ENCODE peak calls at places on chromosomes 13 and 19, in five cellular contexts. B is AG10803, X is OCI-LY7, M is astrocyte of the cerebellum, C is LNCaP clone FGC. G is an unnamed sample.

GRCh38 chr19:34173145-34173956 is 1.0 kb downstream of the LSM14A start:
- DNase-seq in C (peak), X (peak), B (peak), M (peak), G (peak)

GRCh38 chr19:24074720-24075119 is 12.3 kb upstream of the ZNF254 start:
- DNase-seq in X (no peak), B (peak), C (no peak), M (no peak), G (peak)

GRCh38 chr19:11421607-11422098 is 2.5 kb upstream of the RGL3 start:
- DNase-seq in X (peak), M (no peak), B (no peak), C (no peak), G (no peak)

GRCh38 chr13:80096383-80096782 is 244.5 kb downstream of the SPRY2 start:
- DNase-seq in B (peak), X (no peak), C (no peak), M (no peak), G (no peak)

GRCh38 chr19:49212302-49212701 is 54.7 kb downstream of the TRPM4 start:
- DNase-seq in M (no peak), C (no peak), B (peak), X (no peak), G (peak)

GRCh38 chr13:77563110-77563509 is 27.6 kb downstream of the SCEL start:
- DNase-seq in X (no peak), C (peak), M (peak), B (peak), G (peak)

GRCh38 chr19:4575267-4575793 is 15.8 kb upstream of the SEMA6B start:
- DNase-seq in C (no peak), B (peak), X (no peak), M (peak), G (peak)

GRCh38 chr19:45973564-45974338 is at the start of gene NOVA2:
- DNase-seq in M (peak), B (peak), X (peak), C (no peak), G (peak)

GRCh38 chr19:17719730-17720486 is 628 bp downstream of the MAP1S start:
- DNase-seq in M (no peak), B (no peak), C (no peak), X (no peak), G (no peak)

GRCh38 chr19:17309962-17310461 is 649 bp downstream of the DDA1 start:
- DNase-seq in C (no peak), M (no peak), B (no peak), X (no peak), G (no peak)

GRCh38 chr13:105702441-105702840 is 833.0 kb downstream of the EFNB2 start:
- DNase-seq in B (no peak), C (no peak), M (no peak), X (no peak), G (no peak)

GRCh38 chr19:48685583-48685982 is 10.2 kb upstream of the FUT2 start:
- DNase-seq in C (no peak), X (no peak), M (no peak), B (no peak), G (no peak)

GRCh38 chr19:29665826-29666633 is 769 bp downstream of the PLEKHF1 start:
- DNase-seq in M (no peak), B (peak), X (no peak), C (no peak), G (peak)

GRCh38 chr19:18419195-18419698 is at the start of gene SSBP4:
- DNase-seq in M (no peak), C (peak), X (peak), B (peak), G (peak)

GRCh38 chr13:43473437-43473836 is 313.3 kb downstream of the ENOX1 start:
- DNase-seq in X (no peak), M (no peak), B (no peak), C (no peak), G (peak)

GRCh38 chr13:94332360-94333040 is 147.0 kb downstream of the DCT start:
- DNase-seq in X (no peak), M (no peak), B (no peak), C (no peak), G (no peak)

GRCh38 chr13:62113145-62113544 is 697.5 kb upstream of the PCDH20 start:
- DNase-seq in X (no peak), M (no peak), C (no peak), B (no peak), G (no peak)

GRCh38 chr13:23688336-23688735 is 118.1 kb downstream of the TNFRSF19 start:
- DNase-seq in M (no peak), C (no peak), X (no peak), B (no peak), G (no peak)

GRCh38 chr13:50129923-50130685 is 114.9 kb downstream of the KCNRG start:
- DNase-seq in B (peak), C (no peak), X (peak), M (no peak), G (peak)

GRCh38 chr13:97264663-97265062 is 42.5 kb downstream of the MBNL2 start:
- DNase-seq in C (no peak), B (no peak), X (no peak), M (no peak), G (no peak)

GRCh38 chr13:40798380-40798779 is 9.0 kb downstream of the SLC25A15 start:
- DNase-seq in C (no peak), X (no peak), B (no peak), M (no peak), G (no peak)

GRCh38 chr13:112696869-112697465 is 7.1 kb downstream of the ATP11A start:
- DNase-seq in B (no peak), M (no peak), X (no peak), C (no peak), G (no peak)

GRCh38 chr13:51556740-51557139 is 27.5 kb upstream of the WDFY2 start:
- DNase-seq in C (no peak), B (no peak), M (no peak), X (no peak), G (no peak)

GRCh38 chr13:73338389-73338788 is 279.6 kb downstream of the KLF5 start:
- DNase-seq in B (no peak), X (no peak), C (no peak), M (no peak), G (peak)

GRCh38 chr13:26390203-26390602 is 136.3 kb downstream of the CDK8 start:
- DNase-seq in B (no peak), C (no peak), M (no peak), X (no peak), G (no peak)

GRCh38 chr13:112473818-112474217 is 97.7 kb downstream of the SPACA7 start:
- DNase-seq in C (no peak), X (no peak), M (no peak), B (no peak), G (no peak)

GRCh38 chr13:53090507-53090906 is 61.9 kb downstream of the OLFM4 start:
- DNase-seq in M (no peak), C (no peak), B (no peak), X (no peak), G (no peak)

GRCh38 chr13:20354722-20355121 is 122.6 kb upstream of the GJB6 start:
- DNase-seq in B (no peak), C (no peak), M (no peak), X (no peak), G (no peak)

GRCh38 chr13:37565425-37565824 is 33.1 kb downstream of the POSTN start:
- DNase-seq in M (no peak), X (no peak), B (no peak), C (no peak), G (no peak)

GRCh38 chr19:18415177-18415867 is 3.9 kb upstream of the SSBP4 start:
- DNase-seq in X (no peak), M (no peak), B (peak), C (no peak), G (peak)

GRCh38 chr13:45119469-45119989 is 781 bp upstream of the GTF2F2 start:
- DNase-seq in C (no peak), X (peak), M (peak), B (peak), G (peak)

GRCh38 chr13:110616103-110617101 is 1.1 kb downstream of the NAXD start:
- DNase-seq in M (no peak), X (peak), C (no peak), B (peak), G (peak)

GRCh38 chr19:32041681-32042292 is 303.6 kb upstream of the ZNF507 start:
- DNase-seq in C (peak), X (peak), M (peak), B (peak), G (peak)

GRCh38 chr13:91813255-91813654 is 414.8 kb downstream of the GPC5 start:
- DNase-seq in M (no peak), B (no peak), X (no peak), C (no peak), G (peak)

GRCh38 chr13:39253774-39254173 is 215.5 kb downstream of the NHLRC3 start:
- DNase-seq in C (no peak), X (no peak), B (peak), M (no peak), G (peak)

GRCh38 chr13:42474954-42475353 is 99.0 kb upstream of the TNFSF11 start:
- DNase-seq in B (no peak), M (no peak), X (no peak), C (no peak), G (peak)

GRCh38 chr13:38951525-38952313 is 38.9 kb downstream of the STOML3 start:
- DNase-seq in M (no peak), C (no peak), B (no peak), X (no peak), G (peak)

DNA sequence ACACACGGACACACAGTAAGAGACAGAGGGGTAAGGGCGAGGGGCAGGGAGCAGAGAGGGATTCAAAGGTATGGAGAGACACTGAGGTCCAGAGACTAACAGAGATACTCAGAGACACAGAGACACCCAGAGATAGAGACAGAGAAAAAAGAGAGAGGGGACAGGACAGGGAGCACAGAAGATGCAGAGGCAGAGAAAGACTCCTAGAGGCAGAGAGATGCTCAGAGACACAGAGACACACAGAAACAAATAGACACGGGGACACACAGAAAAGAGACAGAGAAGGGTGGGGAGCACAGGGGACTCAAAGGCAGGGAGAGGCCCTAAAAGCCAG is 39.8 kb downstream of the DEDD2 start:
- DNase-seq in C (no peak), M (no peak), B (no peak), X (no peak), G (no peak)
- H3K4me3 ChIP-seq in C (no peak), M (no peak), B (no peak), X (peak), G (no peak)

GRCh38 chr13:34430294-34430693 is 511.8 kb upstream of the NBEA start:
- DNase-seq in B (peak), X (no peak), M (peak), C (no peak), G (peak)
- TF ChIP-seq CTCF in B (no peak), X (no peak), M (no peak), C (no peak), G (no peak)

GRCh38 chr13:99392806-99393135 is 85.6 kb upstream of the GPR183 start:
- DNase-seq in M (no peak), C (no peak), B (no peak), X (no peak), G (no peak)

GRCh38 chr13:99393791-99394735 is 86.9 kb upstream of the GPR183 start:
- DNase-seq in B (no peak), M (no peak), X (no peak), C (no peak), G (no peak)

GRCh38 chr13:99390601-99391000 is 83.4 kb upstream of the GPR183 start:
- DNase-seq in C (no peak), B (no peak), M (no peak), X (no peak), G (no peak)

GRCh38 chr13:99389520-99390304 is 82.5 kb upstream of the GPR183 start:
- DNase-seq in M (no peak), X (no peak), C (no peak), B (no peak), G (no peak)

DNA sequence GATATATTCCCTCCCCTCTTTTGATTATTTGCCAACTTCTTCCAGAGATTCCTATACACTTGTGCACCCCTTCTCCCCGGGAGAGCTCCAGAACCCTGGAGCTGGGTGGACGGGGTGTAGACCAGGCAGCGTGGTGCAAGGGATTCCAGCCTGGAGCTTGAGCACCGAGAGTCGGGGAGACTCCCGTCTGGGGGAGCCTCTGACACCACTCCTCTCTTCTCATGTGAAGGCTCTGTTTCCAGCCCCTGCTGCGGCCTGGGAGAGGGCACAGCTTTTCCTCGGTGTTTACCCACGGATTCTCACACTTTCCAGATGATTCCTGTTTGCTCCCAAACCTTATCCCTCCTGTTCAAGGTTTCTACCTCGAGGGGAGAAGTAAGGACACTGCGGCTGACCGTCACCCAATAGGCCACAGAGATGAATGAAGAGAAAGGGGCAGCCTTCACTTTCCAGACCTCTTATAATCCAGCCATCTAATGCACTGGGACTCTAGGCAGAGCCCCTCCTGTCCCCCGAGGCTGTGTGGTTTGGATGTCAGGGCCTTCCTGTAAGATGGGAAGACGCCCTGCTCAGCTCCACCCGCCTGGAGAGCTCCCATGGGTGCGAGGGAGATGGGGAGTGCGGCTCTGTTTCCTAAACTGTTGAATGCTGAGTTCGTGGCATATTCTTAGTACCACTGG is 85.1 kb upstream of the GPR183 start:
- DNase-seq in X (no peak), M (no peak), C (no peak), B (no peak), G (no peak)
- H3K4me3 ChIP-seq in X (no peak), M (no peak), C (no peak), B (no peak), G (no peak)

GRCh38 chr19:57651654-57651996 is 17.1 kb upstream of the ZSCAN4 start:
- DNase-seq in B (no peak), X (no peak), M (no peak), C (no peak), G (no peak)
- TF ChIP-seq CTCF in B (peak), X (no peak), M (no peak), C (no peak), G (peak)

GRCh38 chr19:7918615-7919421 is 1.3 kb upstream of the SNAPC2 start:
- DNase-seq in C (no peak), M (no peak), B (no peak), X (no peak), G (no peak)
- H3K4me3 ChIP-seq in C (no peak), M (no peak), B (no peak), X (no peak), G (no peak)

GRCh38 chr13:27960362-27961226 is 8.5 kb downstream of the CDX2 start:
- DNase-seq in X (no peak), B (peak), M (no peak), C (peak), G (peak)
- TF ChIP-seq CTCF in X (peak), B (peak), M (peak), C (no peak), G (peak)

GRCh38 chr19:38045554-38046253 is 138.7 kb downstream of the SIPA1L3 start:
- DNase-seq in C (no peak), M (no peak), B (no peak), X (peak), G (no peak)

GRCh38 chr19:38049105-38049649 is 142.2 kb downstream of the SIPA1L3 start:
- DNase-seq in C (no peak), B (peak), X (peak), M (no peak), G (peak)

GRCh38 chr19:38047048-38047435 is 140.0 kb downstream of the SIPA1L3 start:
- DNase-seq in M (no peak), X (peak), C (no peak), B (no peak), G (peak)

GRCh38 chr19:38046254-38047047 is 139.4 kb downstream of the SIPA1L3 start:
- DNase-seq in C (no peak), X (peak), B (no peak), M (no peak), G (no peak)

DNA sequence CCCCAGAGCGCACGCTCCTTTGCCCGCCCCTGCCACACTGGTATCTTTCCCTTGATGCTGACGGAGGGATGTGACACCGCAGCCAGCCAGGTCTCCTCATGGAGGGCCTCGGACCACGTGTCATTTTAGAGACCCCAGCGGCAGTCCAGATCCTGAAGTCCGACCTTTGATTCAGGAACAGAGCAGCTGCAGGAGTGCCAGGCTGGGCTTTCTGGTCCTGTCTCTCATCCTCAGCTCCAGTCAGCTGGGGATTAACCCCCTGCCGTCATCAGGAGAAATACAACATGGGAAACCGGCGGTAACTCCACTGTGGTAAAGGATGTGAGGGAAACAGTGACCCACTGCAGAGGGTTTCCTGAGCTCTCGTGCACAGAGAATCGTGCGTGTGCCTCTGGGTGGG is 140.6 kb downstream of the SIPA1L3 start:
- DNase-seq in B (no peak), X (no peak), M (no peak), C (no peak), G (no peak)
- H3K4me3 ChIP-seq in B (no peak), X (peak), M (no peak), C (no peak), G (no peak)

GRCh38 chr13:109584844-109585361 is 201.5 kb downstream of the IRS2 start:
- DNase-seq in M (no peak), C (no peak), X (no peak), B (no peak), G (no peak)
- TF ChIP-seq CTCF in M (no peak), C (no peak), X (no peak), B (no peak), G (no peak)

G was measured in fibroblast of pulmonary artery.